ENCODE peak calls at places on chromosomes 5 and 9, in seven cellular contexts. One of them, this sample, is unnamed.

GRCh38 chr5:123810253-123810652 is 298.3 kb downstream of the CSNK1G3 start:
- DNase-seq in H1: no peak
- DNase-seq in GM12878: no peak
- DNase-seq in K562: no peak
- DNase-seq in SK-N-SH: no peak
- DNase-seq in GM12892: no peak
- DNase-seq in HepG2: peak
- DNase-seq in this sample: no peak

GRCh38 chr9:114037961-114038723 is 40.0 kb downstream of the AMBP start:
- DNase-seq in HepG2: no peak
- DNase-seq in H1: peak
- DNase-seq in SK-N-SH: no peak
- DNase-seq in K562: no peak
- DNase-seq in GM12892: no peak
- DNase-seq in GM12878: no peak
- DNase-seq in this sample: no peak

GRCh38 chr9:33329117-33329563 is 38.8 kb downstream of the NFX1 start:
- DNase-seq in GM12878: no peak
- DNase-seq in GM12892: no peak
- DNase-seq in SK-N-SH: no peak
- DNase-seq in HepG2: no peak
- DNase-seq in K562: no peak
- DNase-seq in H1: no peak
- DNase-seq in this sample: no peak

GRCh38 chr9:717722-718121 is 123.8 kb upstream of the DMRT1 start:
- DNase-seq in H1: no peak
- DNase-seq in GM12892: no peak
- DNase-seq in HepG2: no peak
- DNase-seq in SK-N-SH: no peak
- DNase-seq in GM12878: no peak
- DNase-seq in K562: no peak
- DNase-seq in this sample: no peak

GRCh38 chr9:18142964-18143363 is 331.0 kb upstream of the ADAMTSL1 start:
- DNase-seq in HepG2: no peak
- DNase-seq in H1: no peak
- DNase-seq in SK-N-SH: no peak
- DNase-seq in K562: no peak
- DNase-seq in GM12892: no peak
- DNase-seq in GM12878: no peak
- DNase-seq in this sample: no peak

GRCh38 chr9:129023036-129023907 is 4.9 kb downstream of the SH3GLB2 start:
- DNase-seq in K562: peak
- DNase-seq in SK-N-SH: peak
- DNase-seq in HepG2: no peak
- DNase-seq in GM12892: no peak
- DNase-seq in GM12878: no peak
- DNase-seq in H1: no peak
- DNase-seq in this sample: no peak

GRCh38 chr5:107388111-107388861 is 282.5 kb downstream of the EFNA5 start:
- DNase-seq in GM12892: no peak
- DNase-seq in GM12878: peak
- DNase-seq in K562: no peak
- DNase-seq in HepG2: no peak
- DNase-seq in H1: no peak
- DNase-seq in SK-N-SH: peak
- DNase-seq in this sample: no peak

GRCh38 chr5:148539851-148540250 is 114.5 kb downstream of the HTR4 start:
- DNase-seq in GM12878: no peak
- DNase-seq in H1: no peak
- DNase-seq in K562: no peak
- DNase-seq in SK-N-SH: no peak
- DNase-seq in HepG2: no peak
- DNase-seq in GM12892: no peak
- DNase-seq in this sample: no peak

GRCh38 chr5:68376931-68377330 is 161.4 kb downstream of the PIK3R1 start:
- DNase-seq in GM12892: no peak
- DNase-seq in H1: no peak
- DNase-seq in GM12878: no peak
- DNase-seq in SK-N-SH: no peak
- DNase-seq in K562: no peak
- DNase-seq in HepG2: no peak
- DNase-seq in this sample: no peak

GRCh38 chr9:137919649-137920101 is 42.1 kb downstream of the CACNA1B start:
- DNase-seq in GM12878: no peak
- DNase-seq in GM12892: no peak
- DNase-seq in HepG2: no peak
- DNase-seq in SK-N-SH: no peak
- DNase-seq in H1: no peak
- DNase-seq in K562: no peak
- DNase-seq in this sample: no peak

GRCh38 chr5:143842920-143843319 is 31.0 kb downstream of the HMHB1 start:
- DNase-seq in GM12878: no peak
- DNase-seq in HepG2: no peak
- DNase-seq in GM12892: no peak
- DNase-seq in SK-N-SH: no peak
- DNase-seq in K562: no peak
- DNase-seq in H1: no peak
- DNase-seq in this sample: no peak

GRCh38 chr9:121906074-121906520 is 187.0 kb downstream of the TTLL11 start:
- DNase-seq in K562: no peak
- DNase-seq in H1: no peak
- DNase-seq in HepG2: no peak
- DNase-seq in SK-N-SH: no peak
- DNase-seq in GM12878: no peak
- DNase-seq in GM12892: no peak
- DNase-seq in this sample: no peak

GRCh38 chr5:18465833-18466681 is 831.8 kb downstream of the TAF11L14 start:
- DNase-seq in GM12892: no peak
- DNase-seq in H1: peak
- DNase-seq in K562: peak
- DNase-seq in GM12878: peak
- DNase-seq in HepG2: peak
- DNase-seq in SK-N-SH: peak
- DNase-seq in this sample: peak
- TF ChIP-seq TAF1 in GM12892: no peak
- TF ChIP-seq TAF1 in H1: no peak
- TF ChIP-seq TAF1 in K562: no peak
- TF ChIP-seq TAF1 in GM12878: no peak
- TF ChIP-seq TAF1 in HepG2: no peak
- TF ChIP-seq TAF1 in SK-N-SH: no peak
- TF ChIP-seq TAF1 in this sample: no peak

GRCh38 chr9:115556432-115556831 is 438.5 kb upstream of the TNC start:
- DNase-seq in SK-N-SH: no peak
- DNase-seq in GM12878: no peak
- DNase-seq in GM12892: no peak
- DNase-seq in H1: no peak
- DNase-seq in HepG2: no peak
- DNase-seq in K562: no peak
- DNase-seq in this sample: no peak

GRCh38 chr9:115548826-115549225 is 430.9 kb upstream of the TNC start:
- DNase-seq in GM12892: no peak
- DNase-seq in GM12878: no peak
- DNase-seq in K562: no peak
- DNase-seq in H1: no peak
- DNase-seq in SK-N-SH: no peak
- DNase-seq in HepG2: no peak
- DNase-seq in this sample: no peak

GRCh38 chr9:115551396-115551795 is 433.4 kb upstream of the TNC start:
- DNase-seq in SK-N-SH: no peak
- DNase-seq in HepG2: no peak
- DNase-seq in GM12878: no peak
- DNase-seq in GM12892: no peak
- DNase-seq in H1: no peak
- DNase-seq in K562: no peak
- DNase-seq in this sample: no peak

GRCh38 chr9:115553082-115553481 is 435.1 kb upstream of the TNC start:
- DNase-seq in GM12878: no peak
- DNase-seq in GM12892: no peak
- DNase-seq in HepG2: no peak
- DNase-seq in SK-N-SH: no peak
- DNase-seq in H1: no peak
- DNase-seq in K562: no peak
- DNase-seq in this sample: no peak
- TF ChIP-seq TAF1 in GM12878: no peak
- TF ChIP-seq TAF1 in GM12892: no peak
- TF ChIP-seq TAF1 in HepG2: no peak
- TF ChIP-seq TAF1 in SK-N-SH: no peak
- TF ChIP-seq TAF1 in H1: no peak
- TF ChIP-seq TAF1 in K562: no peak
- TF ChIP-seq TAF1 in this sample: no peak

GRCh38 chr5:31496891-31497290 is 35.0 kb downstream of the DROSHA start:
- DNase-seq in HepG2: no peak
- DNase-seq in K562: no peak
- DNase-seq in GM12892: no peak
- DNase-seq in H1: no peak
- DNase-seq in SK-N-SH: no peak
- DNase-seq in GM12878: no peak
- DNase-seq in this sample: no peak
- TF ChIP-seq TAF1 in HepG2: no peak
- TF ChIP-seq TAF1 in K562: no peak
- TF ChIP-seq TAF1 in GM12892: no peak
- TF ChIP-seq TAF1 in H1: no peak
- TF ChIP-seq TAF1 in SK-N-SH: no peak
- TF ChIP-seq TAF1 in GM12878: no peak
- TF ChIP-seq TAF1 in this sample: no peak

DNA sequence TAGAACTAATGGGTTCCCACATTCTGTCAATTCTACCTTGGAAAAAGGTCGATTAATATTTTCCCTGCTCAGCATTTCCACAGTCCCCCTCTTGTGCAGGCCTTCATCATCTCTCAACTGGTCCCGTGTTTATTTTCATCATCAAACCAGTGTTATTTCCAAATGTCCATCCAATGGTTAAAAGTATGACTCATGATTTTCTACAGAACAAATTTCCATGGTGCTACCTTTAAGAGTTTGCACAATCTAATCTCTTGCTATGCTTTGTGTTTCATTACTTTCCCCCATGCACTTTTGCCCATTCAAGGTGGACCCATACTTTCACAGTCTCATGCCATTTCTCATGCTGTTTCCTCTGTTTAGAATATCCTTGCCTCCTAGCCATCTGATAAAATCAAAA is 143.7 kb downstream of the CCDC192 start:
- DNase-seq in HepG2: no peak
- DNase-seq in SK-N-SH: no peak
- DNase-seq in GM12892: no peak
- DNase-seq in K562: no peak
- DNase-seq in H1: no peak
- DNase-seq in GM12878: no peak
- DNase-seq in this sample: no peak
- TF ChIP-seq TAF1 in HepG2: no peak
- TF ChIP-seq TAF1 in SK-N-SH: no peak
- TF ChIP-seq TAF1 in GM12892: no peak
- TF ChIP-seq TAF1 in K562: no peak
- TF ChIP-seq TAF1 in H1: no peak
- TF ChIP-seq TAF1 in GM12878: no peak
- TF ChIP-seq TAF1 in this sample: no peak

DNA sequence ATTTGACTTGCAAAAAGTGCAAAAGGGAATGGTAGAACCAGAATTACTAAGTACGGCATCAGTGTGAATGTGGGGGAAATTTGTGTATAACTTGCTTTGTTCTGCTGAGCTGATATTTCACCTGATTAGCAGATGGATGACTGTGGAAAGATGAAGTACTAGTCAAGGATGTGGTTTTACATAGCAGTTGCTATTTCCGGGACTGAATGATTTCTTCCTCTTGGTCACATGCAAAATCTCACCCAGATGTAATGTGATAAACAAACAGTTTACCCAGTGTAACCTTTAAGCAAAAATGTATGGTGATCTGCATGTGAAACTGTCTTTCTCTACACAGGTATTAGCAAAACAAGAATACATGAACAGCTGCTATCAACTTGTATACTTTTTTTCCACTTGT is 46.1 kb downstream of the DCP2 start:
- DNase-seq in GM12892: no peak
- DNase-seq in K562: no peak
- DNase-seq in GM12878: peak
- DNase-seq in HepG2: no peak
- DNase-seq in SK-N-SH: no peak
- DNase-seq in H1: no peak
- DNase-seq in this sample: no peak
- TF ChIP-seq TAF1 in GM12892: no peak
- TF ChIP-seq TAF1 in K562: no peak
- TF ChIP-seq TAF1 in GM12878: no peak
- TF ChIP-seq TAF1 in HepG2: no peak
- TF ChIP-seq TAF1 in SK-N-SH: no peak
- TF ChIP-seq TAF1 in H1: no peak
- TF ChIP-seq TAF1 in this sample: no peak

GRCh38 chr5:168298949-168299348 is 7.5 kb downstream of the WWC1 start:
- DNase-seq in H1: no peak
- DNase-seq in SK-N-SH: no peak
- DNase-seq in GM12892: no peak
- DNase-seq in GM12878: no peak
- DNase-seq in HepG2: no peak
- DNase-seq in K562: no peak
- DNase-seq in this sample: no peak

GRCh38 chr5:168299372-168299771 is 7.9 kb downstream of the WWC1 start:
- DNase-seq in GM12892: no peak
- DNase-seq in GM12878: no peak
- DNase-seq in SK-N-SH: no peak
- DNase-seq in H1: no peak
- DNase-seq in HepG2: no peak
- DNase-seq in K562: no peak
- DNase-seq in this sample: no peak

GRCh38 chr5:168292783-168293696 is 1.6 kb downstream of the WWC1 start:
- DNase-seq in SK-N-SH: peak
- DNase-seq in HepG2: no peak
- DNase-seq in GM12892: no peak
- DNase-seq in H1: no peak
- DNase-seq in K562: no peak
- DNase-seq in GM12878: no peak
- DNase-seq in this sample: no peak

GRCh38 chr5:168295574-168296201 is 4.2 kb downstream of the WWC1 start:
- DNase-seq in GM12892: no peak
- DNase-seq in H1: peak
- DNase-seq in HepG2: no peak
- DNase-seq in K562: no peak
- DNase-seq in GM12878: no peak
- DNase-seq in SK-N-SH: peak
- DNase-seq in this sample: no peak

GRCh38 chr5:168296687-168297086 is 5.2 kb downstream of the WWC1 start:
- DNase-seq in HepG2: no peak
- DNase-seq in GM12892: no peak
- DNase-seq in GM12878: no peak
- DNase-seq in K562: no peak
- DNase-seq in SK-N-SH: no peak
- DNase-seq in H1: no peak
- DNase-seq in this sample: no peak
- TF ChIP-seq TAF1 in HepG2: no peak
- TF ChIP-seq TAF1 in GM12892: no peak
- TF ChIP-seq TAF1 in GM12878: no peak
- TF ChIP-seq TAF1 in K562: no peak
- TF ChIP-seq TAF1 in SK-N-SH: no peak
- TF ChIP-seq TAF1 in H1: no peak
- TF ChIP-seq TAF1 in this sample: no peak